ENCODE peak calls at places on chromosomes 12 and 14, in five cellular contexts. B is SK-N-SH, K is GM23338, V is HCT116, M is hepatocyte. Q is an unnamed sample. For H3K9me2, the result is how much of the 10 kb centered on the place peaks cover.

GRCh38 chr14:75461303-75461702 is 33.5 kb downstream of the JDP2 start:
- DNase-seq in V (no peak), M (no peak), K (no peak), B (no peak), Q (no peak)

GRCh38 chr12:86264451-86265328 is 8.5 kb upstream of the MGAT4C start:
- DNase-seq in K (peak), V (no peak), B (peak), M (peak), Q (no peak)

GRCh38 chr12:7970475-7971252 is 34.7 kb upstream of the SLC2A3 start:
- DNase-seq in M (peak), K (peak), V (peak), B (peak), Q (peak)

GRCh38 chr14:58829594-58829993 is 191.8 kb downstream of the DACT1 start:
- DNase-seq in V (no peak), B (no peak), M (peak), K (no peak), Q (no peak)

GRCh38 chr14:99609245-99610117 is 5.5 kb upstream of the CCDC85C start:
- DNase-seq in V (no peak), M (no peak), B (no peak), K (no peak), Q (no peak)

GRCh38 chr12:29561736-29562135 is 64.2 kb upstream of the OVCH1 start:
- DNase-seq in M (no peak), V (no peak), K (no peak), B (no peak), Q (no peak)

GRCh38 chr12:78864483-78865296 is at the start of gene SYT1:
- DNase-seq in M (peak), K (peak), B (peak), V (no peak), Q (no peak)

GRCh38 chr14:31268216-31268615 is 60.6 kb upstream of the HECTD1 start:
- DNase-seq in K (no peak), B (no peak), M (no peak), V (no peak), Q (no peak)

GRCh38 chr12:45431153-45431552 is 215.3 kb downstream of the ANO6 start:
- DNase-seq in V (no peak), M (no peak), K (no peak), B (no peak), Q (no peak)
- H3K9me2 ChIP-seq in V (under half), M (under half), K (under half), B (under half), Q (under half)

DNA sequence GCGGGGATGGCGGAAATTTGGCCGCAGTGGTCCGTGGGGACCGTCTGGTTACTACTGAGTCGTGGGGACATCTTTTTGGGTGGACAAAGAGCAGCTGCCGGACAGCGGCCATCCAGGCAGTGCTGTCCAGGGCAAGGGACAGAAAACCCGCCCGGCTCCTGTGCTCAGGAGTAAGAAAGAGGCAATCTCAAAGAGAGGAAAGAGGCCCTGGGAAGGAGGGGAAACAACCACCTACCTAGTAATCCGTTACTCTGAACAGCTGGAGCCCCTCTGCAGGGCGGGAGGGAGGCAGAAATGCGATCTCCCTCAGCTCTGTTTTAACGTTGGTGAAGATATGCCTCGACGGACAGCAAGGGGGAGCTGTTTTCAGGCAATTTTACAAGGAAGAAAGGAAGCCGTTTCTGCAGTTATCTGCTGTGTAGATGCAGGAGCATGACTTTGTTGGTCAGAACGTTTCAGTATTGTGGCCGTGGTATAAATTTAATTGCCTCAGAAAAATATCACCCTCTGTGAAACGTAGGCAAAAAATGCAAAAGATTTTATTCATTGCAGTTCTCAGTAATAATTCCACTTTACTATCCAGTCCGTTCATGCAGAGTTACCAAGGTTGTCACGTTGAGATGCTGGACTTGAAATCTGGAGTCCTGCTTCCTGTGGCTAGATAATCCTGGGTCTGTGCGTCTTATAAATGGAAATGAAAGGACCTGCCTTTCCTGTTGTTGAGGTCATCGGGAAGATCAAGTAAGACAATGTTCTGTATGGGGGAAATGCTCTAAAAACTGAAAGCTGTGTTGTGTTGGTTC is 1.1 kb upstream of the AVPR1A start:
- DNase-seq in V (peak), K (peak), M (peak), B (peak), Q (peak)
- TF ChIP-seq CTCF in V (peak), K (peak), M (peak), B (peak), Q (peak)

GRCh38 chr14:104712881-104713734 is 10.9 kb upstream of the ADSS1 start:
- DNase-seq in K (no peak), B (no peak), V (no peak), M (no peak), Q (no peak)
- H3K9me2 ChIP-seq in K (under half), B (under half), V (under half), M (under half), Q (under half)

GRCh38 chr12:2004113-2004929 is at the start of gene DCP1B:
- DNase-seq in V (peak), B (peak), M (peak), K (peak), Q (peak)
- TF ChIP-seq CTCF in V (no peak), B (no peak), M (no peak), K (no peak), Q (no peak)

Q was measured in OCI-LY7.